ENCODE peak calls at places on chromosomes 7 and 10, in five cellular contexts. One of them, this sample, is unnamed.

GRCh38 chr7:80795174-80795573 is 123.7 kb downstream of the SEMA3C start:
- DNase-seq in PC-9: no peak
- DNase-seq in GM23338: no peak
- DNase-seq in SK-N-SH: no peak
- DNase-seq in GM23248: peak
- DNase-seq in this sample: no peak

GRCh38 chr7:122304996-122305421 is 459 bp upstream of the FEZF1 start:
- DNase-seq in PC-9: no peak
- DNase-seq in GM23338: peak
- DNase-seq in SK-N-SH: no peak
- DNase-seq in GM23248: peak
- DNase-seq in this sample: no peak

GRCh38 chr10:124106241-124106905 is 13.0 kb upstream of the CHST15 start:
- DNase-seq in PC-9: peak
- DNase-seq in GM23338: no peak
- DNase-seq in SK-N-SH: no peak
- DNase-seq in GM23248: peak
- DNase-seq in this sample: peak

GRCh38 chr7:142646274-142646895 is 102.9 kb upstream of the PRSS1 start:
- DNase-seq in PC-9: no peak
- DNase-seq in GM23338: no peak
- DNase-seq in SK-N-SH: peak
- DNase-seq in GM23248: no peak
- DNase-seq in this sample: no peak

GRCh38 chr7:40918701-40919271 is 784.0 kb downstream of the SUGCT start:
- DNase-seq in PC-9: peak
- DNase-seq in GM23338: no peak
- DNase-seq in SK-N-SH: no peak
- DNase-seq in GM23248: peak
- DNase-seq in this sample: peak

GRCh38 chr10:76231258-76231934 is 800.0 kb downstream of the LRMDA start:
- DNase-seq in PC-9: no peak
- DNase-seq in GM23338: peak
- DNase-seq in SK-N-SH: no peak
- DNase-seq in GM23248: no peak
- DNase-seq in this sample: no peak

GRCh38 chr10:111974325-111974724 is 209.2 kb downstream of the GPAM start:
- DNase-seq in PC-9: no peak
- DNase-seq in GM23338: no peak
- DNase-seq in SK-N-SH: no peak
- DNase-seq in GM23248: peak
- DNase-seq in this sample: no peak

GRCh38 chr10:21260793-21261149 is 264.7 kb downstream of the SKIDA1 start:
- DNase-seq in PC-9: no peak
- DNase-seq in GM23338: peak
- DNase-seq in SK-N-SH: no peak
- DNase-seq in GM23248: peak
- DNase-seq in this sample: no peak

GRCh38 chr7:75967573-75967997 is 26.8 kb downstream of the TMEM120A start:
- DNase-seq in PC-9: no peak
- DNase-seq in GM23338: no peak
- DNase-seq in SK-N-SH: peak
- DNase-seq in GM23248: no peak
- DNase-seq in this sample: no peak

GRCh38 chr10:70587045-70587658 is 15.4 kb downstream of the PRF1 start:
- DNase-seq in PC-9: no peak
- DNase-seq in GM23338: no peak
- DNase-seq in SK-N-SH: no peak
- DNase-seq in GM23248: no peak
- DNase-seq in this sample: no peak

GRCh38 chr7:116354546-116355422 is 144.4 kb downstream of the TES start:
- DNase-seq in PC-9: peak
- DNase-seq in GM23338: peak
- DNase-seq in SK-N-SH: peak
- DNase-seq in GM23248: peak
- DNase-seq in this sample: peak

DNA sequence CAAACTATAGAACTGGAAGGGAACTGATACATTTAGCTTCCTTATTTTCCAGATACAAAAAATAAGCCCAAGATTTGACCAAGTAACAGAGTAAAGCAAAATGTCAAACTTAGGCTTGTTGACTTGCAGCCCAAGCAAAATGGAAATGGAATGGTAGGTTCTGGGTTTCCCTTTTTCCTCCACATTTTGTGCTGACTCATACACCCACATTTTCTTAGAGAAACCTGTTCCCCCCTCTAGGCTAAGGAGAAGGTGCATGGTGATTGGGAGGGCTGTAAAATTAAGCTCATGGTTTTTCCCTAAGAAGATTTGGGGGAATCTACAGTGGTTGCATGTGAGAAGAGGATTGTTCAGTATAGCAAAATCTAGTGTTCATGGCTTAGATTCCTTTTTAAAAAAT is 127.4 kb downstream of the ARL4A start:
- DNase-seq in PC-9: no peak
- DNase-seq in GM23338: no peak
- DNase-seq in SK-N-SH: no peak
- DNase-seq in GM23248: no peak
- DNase-seq in this sample: no peak
- H3K4me2 ChIP-seq in PC-9: no peak
- H3K4me2 ChIP-seq in GM23338: no peak
- H3K4me2 ChIP-seq in SK-N-SH: no peak
- H3K4me2 ChIP-seq in GM23248: no peak
- H3K4me2 ChIP-seq in this sample: no peak

GRCh38 chr10:110936757-110937156 is 17.4 kb downstream of the SHOC2 start:
- DNase-seq in PC-9: no peak
- DNase-seq in GM23338: no peak
- DNase-seq in SK-N-SH: no peak
- DNase-seq in GM23248: no peak
- DNase-seq in this sample: no peak

GRCh38 chr10:110927461-110927860 is 8.1 kb downstream of the SHOC2 start:
- DNase-seq in PC-9: no peak
- DNase-seq in GM23338: no peak
- DNase-seq in SK-N-SH: no peak
- DNase-seq in GM23248: no peak
- DNase-seq in this sample: no peak

GRCh38 chr10:110931769-110932381 is 12.5 kb downstream of the SHOC2 start:
- DNase-seq in PC-9: no peak
- DNase-seq in GM23338: no peak
- DNase-seq in SK-N-SH: no peak
- DNase-seq in GM23248: no peak
- DNase-seq in this sample: no peak

GRCh38 chr10:110932505-110933180 is 13.2 kb downstream of the SHOC2 start:
- DNase-seq in PC-9: no peak
- DNase-seq in GM23338: no peak
- DNase-seq in SK-N-SH: no peak
- DNase-seq in GM23248: peak
- DNase-seq in this sample: no peak
- H3K4me2 ChIP-seq in PC-9: peak
- H3K4me2 ChIP-seq in GM23338: no peak
- H3K4me2 ChIP-seq in SK-N-SH: no peak
- H3K4me2 ChIP-seq in GM23248: no peak
- H3K4me2 ChIP-seq in this sample: no peak

DNA sequence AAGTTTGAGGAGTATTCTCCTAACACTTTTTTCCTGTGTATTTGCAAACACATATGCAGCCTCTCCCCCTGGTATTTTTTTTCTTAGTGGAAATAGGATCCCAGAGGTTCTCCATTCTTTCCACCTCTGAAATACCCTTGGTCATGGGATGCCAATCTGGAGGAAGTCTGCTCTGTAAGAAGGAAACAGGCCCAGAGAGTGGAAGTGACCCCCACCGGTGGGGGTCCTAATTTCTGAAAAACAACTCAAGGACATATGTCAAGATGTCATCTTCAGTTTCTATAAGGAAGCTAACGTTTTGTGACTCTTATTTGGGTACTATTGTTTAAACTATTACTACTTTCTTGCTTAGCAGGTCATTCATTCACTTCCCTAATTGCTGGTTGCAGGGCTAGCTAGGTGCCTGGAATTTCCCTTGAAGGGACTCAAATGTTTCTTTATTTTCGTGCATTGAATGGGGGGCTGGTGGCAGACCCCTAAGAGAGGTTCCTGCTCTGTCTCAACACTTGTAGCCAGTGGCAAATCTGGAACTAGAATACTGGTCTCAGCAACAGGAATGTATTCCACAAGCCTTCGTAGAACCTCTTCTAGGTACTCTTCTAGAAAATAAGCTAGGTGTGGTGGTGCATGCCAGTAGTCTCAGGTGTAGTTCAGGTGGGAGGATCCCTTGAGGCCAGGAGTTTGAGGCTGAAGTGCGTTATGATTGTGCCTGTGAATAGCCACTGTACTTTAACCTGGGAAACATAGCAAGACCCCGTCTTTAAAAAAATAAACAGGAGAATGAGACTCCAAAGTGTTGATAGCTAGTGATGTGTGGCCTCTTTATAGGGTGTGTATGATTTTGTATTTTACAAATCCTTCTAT is 1.8 kb upstream of the ZNF775 start:
- DNase-seq in PC-9: no peak
- DNase-seq in GM23338: no peak
- DNase-seq in SK-N-SH: no peak
- DNase-seq in GM23248: no peak
- DNase-seq in this sample: no peak
- H3K4me2 ChIP-seq in PC-9: peak
- H3K4me2 ChIP-seq in GM23338: peak
- H3K4me2 ChIP-seq in SK-N-SH: no peak
- H3K4me2 ChIP-seq in GM23248: no peak
- H3K4me2 ChIP-seq in this sample: peak

GRCh38 chr10:69446229-69446628 is 5.0 kb upstream of the TSPAN15 start:
- DNase-seq in PC-9: no peak
- DNase-seq in GM23338: no peak
- DNase-seq in SK-N-SH: no peak
- DNase-seq in GM23248: peak
- DNase-seq in this sample: peak
- H3K4me2 ChIP-seq in PC-9: peak
- H3K4me2 ChIP-seq in GM23338: no peak
- H3K4me2 ChIP-seq in SK-N-SH: peak
- H3K4me2 ChIP-seq in GM23248: peak
- H3K4me2 ChIP-seq in this sample: peak

GRCh38 chr7:17444151-17444550 is 145.7 kb downstream of the AHR start:
- DNase-seq in PC-9: no peak
- DNase-seq in GM23338: no peak
- DNase-seq in SK-N-SH: no peak
- DNase-seq in GM23248: no peak
- DNase-seq in this sample: no peak

GRCh38 chr7:17444673-17445072 is 146.2 kb downstream of the AHR start:
- DNase-seq in PC-9: peak
- DNase-seq in GM23338: no peak
- DNase-seq in SK-N-SH: no peak
- DNase-seq in GM23248: peak
- DNase-seq in this sample: peak

GRCh38 chr7:17440831-17441230 is 142.4 kb downstream of the AHR start:
- DNase-seq in PC-9: no peak
- DNase-seq in GM23338: no peak
- DNase-seq in SK-N-SH: no peak
- DNase-seq in GM23248: no peak
- DNase-seq in this sample: no peak

GRCh38 chr7:17437586-17437985 is 139.1 kb downstream of the AHR start:
- DNase-seq in PC-9: no peak
- DNase-seq in GM23338: no peak
- DNase-seq in SK-N-SH: no peak
- DNase-seq in GM23248: no peak
- DNase-seq in this sample: no peak

DNA sequence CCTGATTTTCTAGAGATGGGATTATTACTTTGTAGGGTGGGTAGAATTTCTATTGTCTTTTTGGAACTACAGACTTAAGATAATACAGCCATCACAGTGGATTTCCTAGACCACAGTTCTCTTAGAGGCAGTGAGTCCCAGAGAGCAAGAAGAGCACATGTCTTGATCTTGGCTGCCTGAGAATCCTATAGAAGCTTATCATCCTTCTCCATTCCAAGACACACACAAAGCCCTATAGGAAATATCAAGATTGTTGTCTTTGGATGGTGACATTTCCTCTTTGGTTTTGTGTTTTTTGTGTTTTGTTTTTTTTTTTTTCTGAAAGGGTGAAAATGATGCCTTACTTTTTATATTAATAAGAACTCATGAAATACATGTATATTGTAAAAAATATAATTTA is 143.1 kb downstream of the AHR start:
- DNase-seq in PC-9: no peak
- DNase-seq in GM23338: no peak
- DNase-seq in SK-N-SH: no peak
- DNase-seq in GM23248: no peak
- DNase-seq in this sample: no peak
- H3K4me2 ChIP-seq in PC-9: no peak
- H3K4me2 ChIP-seq in GM23338: no peak
- H3K4me2 ChIP-seq in SK-N-SH: no peak
- H3K4me2 ChIP-seq in GM23248: no peak
- H3K4me2 ChIP-seq in this sample: no peak

This sample was measured in A549.